ENCODE peak calls at places on chromosomes 12 and 14, in five cellular contexts. R is activated CD4-positive, alpha-beta T cell treated with anti-CD3 and anti-CD28 coated beads, Interleukin-2, amount 50 U/mL, for 48 hours; X is stimulated activated naive CD8-positive, alpha-beta T cell treated with anti-CD3 and anti-CD28 coated beads, Interleukin-15, Interleukin-2, amounts not matched to agents 100 U/mL and 50 U/mL, for 24 hours; F is iPS DF 19.7; L is heart right ventricle. Z is an unnamed sample.

GRCh38 chr14:101035466-101036225 is 132.1 kb upstream of the RTL1 start:
- DNase-seq in L (no peak), F (no peak), R (no peak), X (no peak), Z (no peak)

GRCh38 chr14:79293482-79293881 is 917.8 kb downstream of the DIO2 start:
- DNase-seq in R (no peak), F (no peak), L (no peak), X (no peak), Z (no peak)

GRCh38 chr14:35277179-35277578 is 15.0 kb upstream of the PSMA6 start:
- DNase-seq in L (no peak), R (no peak), F (no peak), X (no peak), Z (no peak)

GRCh38 chr12:106387847-106388246 is 30.3 kb downstream of the POLR3B start:
- DNase-seq in R (no peak), X (no peak), L (no peak), F (no peak), Z (no peak)

GRCh38 chr12:23729354-23729753 is 220.1 kb downstream of the SOX5 start:
- DNase-seq in R (no peak), F (no peak), X (no peak), L (no peak), Z (no peak)

GRCh38 chr12:88574278-88574677 is 6.0 kb downstream of the KITLG start:
- DNase-seq in F (no peak), X (no peak), L (no peak), R (no peak), Z (no peak)

GRCh38 chr12:7136071-7136470 is 5.9 kb downstream of the CLSTN3 start:
- DNase-seq in F (no peak), L (no peak), X (no peak), R (no peak), Z (no peak)

GRCh38 chr14:94320243-94320642 is 2.9 kb downstream of the SERPINA6 start:
- DNase-seq in L (no peak), F (no peak), X (no peak), R (no peak), Z (no peak)

GRCh38 chr12:107405436-107405835 is 280.2 kb upstream of the PWP1 start:
- DNase-seq in F (no peak), L (peak), R (no peak), X (no peak), Z (no peak)

GRCh38 chr12:92107094-92107493 is 38.6 kb downstream of the BTG1 start:
- DNase-seq in L (no peak), F (no peak), R (no peak), X (no peak), Z (no peak)

GRCh38 chr12:25690996-25691864 is 138.1 kb upstream of the LMNTD1 start:
- DNase-seq in F (no peak), X (no peak), L (no peak), R (no peak), Z (no peak)

GRCh38 chr14:74825008-74825407 is 50.9 kb downstream of the PROX2 start:
- DNase-seq in X (no peak), R (no peak), F (no peak), L (no peak), Z (no peak)

GRCh38 chr12:108955225-108955835 is 65.5 kb downstream of the SVOP start:
- DNase-seq in F (no peak), R (no peak), X (no peak), L (peak), Z (no peak)

GRCh38 chr12:96617178-96617577 is 127.8 kb downstream of the CFAP54 start:
- DNase-seq in R (no peak), L (no peak), X (no peak), F (peak), Z (no peak)

GRCh38 chr14:104107611-104108569 is 22.4 kb downstream of the ASPG start:
- DNase-seq in F (no peak), L (no peak), R (no peak), X (peak), Z (no peak)

GRCh38 chr12:68954811-68955210 is 21.8 kb upstream of the CPM start:
- DNase-seq in R (no peak), X (no peak), L (no peak), F (no peak), Z (no peak)

GRCh38 chr12:57166971-57167371 is 19.6 kb upstream of the LRP1-AS start:
- DNase-seq in L (no peak), F (no peak), R (peak), X (peak), Z (no peak)

GRCh38 chr12:90235642-90236041 is 527.0 kb upstream of the ATP2B1 start:
- DNase-seq in X (no peak), L (no peak), F (no peak), R (no peak), Z (no peak)

GRCh38 chr12:59005195-59005961 is 85.1 kb upstream of the LRIG3 start:
- DNase-seq in L (no peak), F (no peak), R (no peak), X (no peak), Z (no peak)

GRCh38 chr12:123892180-123892559 is 80.5 kb downstream of the CCDC92 start:
- DNase-seq in X (no peak), R (no peak), F (no peak), L (no peak), Z (no peak)

GRCh38 chr12:88299567-88300101 is 157.5 kb downstream of the TMTC3 start:
- DNase-seq in L (no peak), R (peak), F (no peak), X (peak), Z (no peak)

GRCh38 chr12:65881348-65881961 is 57.2 kb downstream of the HMGA2 start:
- DNase-seq in L (peak), F (no peak), R (no peak), X (no peak), Z (no peak)

GRCh38 chr14:78319826-78320635 is 149.9 kb downstream of the NRXN3 start:
- DNase-seq in L (no peak), R (no peak), X (no peak), F (no peak), Z (no peak)

GRCh38 chr14:60346706-60347105 is 97.7 kb downstream of the PPM1A start:
- DNase-seq in X (no peak), L (no peak), F (no peak), R (no peak), Z (no peak)

GRCh38 chr14:28707814-28708213 is 58.8 kb upstream of the FOXG1 start:
- DNase-seq in F (no peak), X (no peak), L (no peak), R (no peak), Z (no peak)

GRCh38 chr12:9736931-9737705 is 4.2 kb upstream of the CLECL1 start:
- DNase-seq in R (no peak), X (no peak), F (no peak), L (no peak), Z (no peak)

GRCh38 chr12:98997-99396 is 32.4 kb downstream of the IQSEC3 start:
- DNase-seq in X (no peak), L (no peak), R (no peak), F (no peak), Z (no peak)

GRCh38 chr14:65686761-65687160 is 274.2 kb downstream of the FUT8 start:
- DNase-seq in L (no peak), F (peak), R (no peak), X (no peak), Z (no peak)

GRCh38 chr12:42426733-42427132 is 100.8 kb downstream of the PPHLN1 start:
- DNase-seq in X (no peak), R (peak), L (no peak), F (peak), Z (no peak)

GRCh38 chr12:113899042-113899843 is 66.9 kb downstream of the RBM19 start:
- DNase-seq in F (no peak), X (no peak), L (no peak), R (no peak), Z (no peak)

GRCh38 chr14:63200767-63201166 is 3.5 kb upstream of the RHOJ start:
- DNase-seq in F (no peak), L (no peak), X (no peak), R (no peak), Z (no peak)

Z was measured in esophagus squamous epithelium.